ENCODE peak calls at places on chromosomes 7 and 10, in four cellular contexts. One of them, this sample, is unnamed.

GRCh38 chr7:92612501-92612900 is 22.3 kb upstream of the FAM133B start:
- DNase-seq in lower leg skin: no peak
- DNase-seq in neural crest cell: no peak
- DNase-seq in PC-3: no peak
- DNase-seq in this sample: no peak

GRCh38 chr10:24324651-24325050 is 115.7 kb downstream of the KIAA1217 start:
- DNase-seq in PC-3: no peak
- DNase-seq in lower leg skin: no peak
- DNase-seq in neural crest cell: no peak
- DNase-seq in this sample: no peak

GRCh38 chr7:36475371-36475770 is 85.7 kb downstream of the ANLN start:
- DNase-seq in PC-3: no peak
- DNase-seq in neural crest cell: no peak
- DNase-seq in lower leg skin: no peak
- DNase-seq in this sample: no peak

GRCh38 chr7:149494738-149495368 is 2.8 kb downstream of the ZNF746 start:
- DNase-seq in neural crest cell: no peak
- DNase-seq in lower leg skin: no peak
- DNase-seq in PC-3: no peak
- DNase-seq in this sample: no peak

GRCh38 chr10:115950320-115950719 is 322.7 kb downstream of the GFRA1 start:
- DNase-seq in lower leg skin: no peak
- DNase-seq in PC-3: no peak
- DNase-seq in neural crest cell: no peak
- DNase-seq in this sample: no peak

GRCh38 chr10:26857991-26858706 is 2.6 kb downstream of the ABI1 start:
- DNase-seq in neural crest cell: no peak
- DNase-seq in lower leg skin: no peak
- DNase-seq in PC-3: no peak
- DNase-seq in this sample: no peak

GRCh38 chr7:122300607-122301079 is 3.9 kb downstream of the FEZF1 start:
- DNase-seq in neural crest cell: no peak
- DNase-seq in lower leg skin: no peak
- DNase-seq in PC-3: no peak
- DNase-seq in this sample: no peak

GRCh38 chr7:113873554-113874151 is 45.2 kb downstream of the PPP1R3A start:
- DNase-seq in PC-3: no peak
- DNase-seq in lower leg skin: no peak
- DNase-seq in neural crest cell: no peak
- DNase-seq in this sample: no peak

GRCh38 chr7:128909605-128910568 is 622 bp downstream of the KCP start:
- DNase-seq in lower leg skin: no peak
- DNase-seq in neural crest cell: no peak
- DNase-seq in PC-3: no peak
- DNase-seq in this sample: no peak

GRCh38 chr7:75028299-75028698 is 45.3 kb downstream of the RCC1L start:
- DNase-seq in neural crest cell: no peak
- DNase-seq in PC-3: no peak
- DNase-seq in lower leg skin: no peak
- DNase-seq in this sample: no peak

GRCh38 chr7:117184367-117184766 is 138.5 kb downstream of the WNT2 start:
- DNase-seq in lower leg skin: no peak
- DNase-seq in PC-3: no peak
- DNase-seq in neural crest cell: no peak
- DNase-seq in this sample: no peak

GRCh38 chr10:43128958-43129706 is 9.1 kb upstream of the CSGALNACT2 start:
- DNase-seq in lower leg skin: no peak
- DNase-seq in neural crest cell: no peak
- DNase-seq in PC-3: peak; percentile 84
- DNase-seq in this sample: no peak

GRCh38 chr10:91198781-91199180 is 21.7 kb upstream of the PCGF5 start:
- DNase-seq in PC-3: no peak
- DNase-seq in neural crest cell: no peak
- DNase-seq in lower leg skin: peak; percentile 36
- DNase-seq in this sample: no peak

GRCh38 chr10:95445837-95446347 is 115.3 kb downstream of the SORBS1 start:
- DNase-seq in lower leg skin: no peak
- DNase-seq in neural crest cell: peak; percentile 40
- DNase-seq in PC-3: peak; percentile 84
- DNase-seq in this sample: no peak

GRCh38 chr7:83478601-83479000 is 170.3 kb downstream of the SEMA3E start:
- DNase-seq in PC-3: no peak
- DNase-seq in lower leg skin: no peak
- DNase-seq in neural crest cell: no peak
- DNase-seq in this sample: no peak

GRCh38 chr7:2260820-2261219 is 18.8 kb downstream of the NUDT1 start:
- DNase-seq in neural crest cell: no peak
- DNase-seq in lower leg skin: no peak
- DNase-seq in PC-3: peak; percentile 98
- DNase-seq in this sample: no peak

GRCh38 chr7:86939197-86939814 is 120.1 kb downstream of the ELAPOR2 start:
- DNase-seq in lower leg skin: peak; percentile 58
- DNase-seq in neural crest cell: peak; percentile 62
- DNase-seq in PC-3: peak; percentile 87
- DNase-seq in this sample: no peak

GRCh38 chr7:112080441-112080840 is 125.8 kb downstream of the DOCK4 start:
- DNase-seq in neural crest cell: no peak
- DNase-seq in PC-3: peak; percentile 94
- DNase-seq in lower leg skin: peak; percentile 59
- DNase-seq in this sample: no peak

GRCh38 chr7:56537952-56538351 is 421.7 kb upstream of the NUPR2 start:
- DNase-seq in PC-3: no peak
- DNase-seq in lower leg skin: no peak
- DNase-seq in neural crest cell: no peak
- DNase-seq in this sample: no peak

GRCh38 chr10:73948947-73949633 is 38.2 kb downstream of the PLAU start:
- DNase-seq in lower leg skin: no peak
- DNase-seq in PC-3: no peak
- DNase-seq in neural crest cell: no peak
- DNase-seq in this sample: no peak

GRCh38 chr7:76396039-76396732 is 13.3 kb downstream of the SSC4D start:
- DNase-seq in neural crest cell: no peak
- DNase-seq in lower leg skin: no peak
- DNase-seq in PC-3: no peak
- DNase-seq in this sample: no peak

GRCh38 chr10:92418891-92419290 is 127.9 kb downstream of the MARCHF5 start:
- DNase-seq in PC-3: no peak
- DNase-seq in neural crest cell: no peak
- DNase-seq in lower leg skin: no peak
- DNase-seq in this sample: no peak

GRCh38 chr7:20504060-20504459 is 111.4 kb upstream of the ABCB5 start:
- DNase-seq in neural crest cell: no peak
- DNase-seq in PC-3: no peak
- DNase-seq in lower leg skin: no peak
- DNase-seq in this sample: no peak

GRCh38 chr7:10889266-10889898 is 84.3 kb upstream of the PHF14 start:
- DNase-seq in lower leg skin: no peak
- DNase-seq in PC-3: peak; percentile 58
- DNase-seq in neural crest cell: peak; percentile 12
- DNase-seq in this sample: no peak

GRCh38 chr7:24334012-24334411 is 50.0 kb downstream of the NPY start:
- DNase-seq in PC-3: no peak
- DNase-seq in neural crest cell: no peak
- DNase-seq in lower leg skin: no peak
- DNase-seq in this sample: no peak

GRCh38 chr7:25371972-25372371 is 143.7 kb upstream of the NPVF start:
- DNase-seq in neural crest cell: no peak
- DNase-seq in PC-3: no peak
- DNase-seq in lower leg skin: no peak
- DNase-seq in this sample: no peak

GRCh38 chr7:138478499-138478908 is 18.4 kb downstream of the TRIM24 start:
- DNase-seq in PC-3: no peak
- DNase-seq in lower leg skin: no peak
- DNase-seq in neural crest cell: no peak
- DNase-seq in this sample: no peak

GRCh38 chr7:139889186-139889871 is 60.3 kb downstream of the TBXAS1 start:
- DNase-seq in lower leg skin: no peak
- DNase-seq in neural crest cell: no peak
- DNase-seq in PC-3: peak; percentile 47
- DNase-seq in this sample: no peak
- TF ChIP-seq CTCF in lower leg skin: no peak
- TF ChIP-seq CTCF in neural crest cell: no peak
- TF ChIP-seq CTCF in PC-3: no peak
- TF ChIP-seq CTCF in this sample: no peak

GRCh38 chr7:120941064-120941463 is 9.5 kb upstream of the ING3 start:
- DNase-seq in PC-3: peak; percentile 50
- DNase-seq in neural crest cell: no peak
- DNase-seq in lower leg skin: no peak
- DNase-seq in this sample: no peak
- TF ChIP-seq CTCF in PC-3: peak; percentile 64
- TF ChIP-seq CTCF in neural crest cell: peak; percentile 63
- TF ChIP-seq CTCF in lower leg skin: no peak
- TF ChIP-seq CTCF in this sample: no peak

GRCh38 chr7:3481435-3481834 is 180.4 kb downstream of the SDK1 start:
- DNase-seq in lower leg skin: no peak
- DNase-seq in neural crest cell: no peak
- DNase-seq in PC-3: no peak
- DNase-seq in this sample: no peak

GRCh38 chr7:3480197-3480596 is 179.1 kb downstream of the SDK1 start:
- DNase-seq in lower leg skin: no peak
- DNase-seq in PC-3: no peak
- DNase-seq in neural crest cell: no peak
- DNase-seq in this sample: no peak

GRCh38 chr7:3482147-3482921 is 181.3 kb downstream of the SDK1 start:
- DNase-seq in neural crest cell: peak; percentile 25
- DNase-seq in PC-3: peak; percentile 53
- DNase-seq in lower leg skin: no peak
- DNase-seq in this sample: no peak
- TF ChIP-seq CTCF in neural crest cell: peak; percentile 69
- TF ChIP-seq CTCF in PC-3: peak; percentile 77
- TF ChIP-seq CTCF in lower leg skin: no peak
- TF ChIP-seq CTCF in this sample: no peak

GRCh38 chr7:155584261-155584660 is 37.9 kb upstream of the CNPY1 start:
- DNase-seq in PC-3: no peak
- DNase-seq in neural crest cell: no peak
- DNase-seq in lower leg skin: no peak
- DNase-seq in this sample: no peak

GRCh38 chr7:155585956-155586355 is 39.6 kb upstream of the CNPY1 start:
- DNase-seq in PC-3: no peak
- DNase-seq in lower leg skin: no peak
- DNase-seq in neural crest cell: no peak
- DNase-seq in this sample: no peak

GRCh38 chr7:155584763-155585531 is 38.6 kb upstream of the CNPY1 start:
- DNase-seq in lower leg skin: peak; percentile 26
- DNase-seq in PC-3: peak; percentile 9
- DNase-seq in neural crest cell: no peak
- DNase-seq in this sample: no peak

GRCh38 chr7:155586843-155587440 is 40.6 kb upstream of the CNPY1 start:
- DNase-seq in lower leg skin: no peak
- DNase-seq in neural crest cell: no peak
- DNase-seq in PC-3: no peak
- DNase-seq in this sample: no peak

GRCh38 chr7:155585532-155585895 is 39.2 kb upstream of the CNPY1 start:
- DNase-seq in lower leg skin: no peak
- DNase-seq in PC-3: no peak
- DNase-seq in neural crest cell: no peak
- DNase-seq in this sample: no peak
- TF ChIP-seq CTCF in lower leg skin: no peak
- TF ChIP-seq CTCF in PC-3: no peak
- TF ChIP-seq CTCF in neural crest cell: no peak
- TF ChIP-seq CTCF in this sample: no peak

This sample was measured in omental fat pad.